ENCODE peak calls at places on chromosomes 11 and 22, in eight cellular contexts. Q, L, A, I, H, Z, G and K are unnamed samples.

GRCh38 chr22:36673821-36674220 is 29.7 kb downstream of the CACNG2 start:
- DNase-seq in Q (no peak), L (no peak), A (no peak), I (no peak), H (no peak), Z (no peak), G (no peak), K (no peak)

GRCh38 chr22:31876156-31877035 is 67.9 kb upstream of the YWHAH start:
- DNase-seq in Q (no peak), L (no peak), A (no peak), I (no peak), H (peak; percentile 3), Z (peak; percentile 33), G (no peak), K (no peak)

GRCh38 chr11:61256710-61257482 is 15.9 kb downstream of the PGA5 start:
- DNase-seq in Q (peak; percentile 37), L (no peak), A (no peak), I (no peak), H (no peak), Z (no peak), G (no peak), K (no peak)

GRCh38 chr22:30312053-30312452 is 14.7 kb downstream of the TBC1D10A start:
- DNase-seq in Q (no peak), L (no peak), A (no peak), I (no peak), H (no peak), Z (peak; percentile 91), G (no peak), K (peak; percentile 15)

GRCh38 chr11:125594958-125595357 is 2.3 kb downstream of the STT3A start:
- DNase-seq in Q (no peak), L (no peak), A (no peak), I (no peak), H (no peak), Z (no peak), G (no peak), K (no peak)

GRCh38 chr11:92632510-92632909 is 336.9 kb upstream of the MTNR1B start:
- DNase-seq in Q (no peak), L (no peak), A (no peak), I (no peak), H (no peak), Z (no peak), G (no peak), K (no peak)

GRCh38 chr11:43998308-43998707 is 49.5 kb upstream of the ACCSL start:
- DNase-seq in Q (no peak), L (no peak), A (no peak), I (no peak), H (no peak), Z (no peak), G (no peak), K (no peak)

GRCh38 chr11:68035266-68035876 is 3.5 kb upstream of the TCIRG1 start:
- DNase-seq in Q (no peak), L (no peak), A (no peak), I (no peak), H (no peak), Z (no peak), G (no peak), K (no peak)

GRCh38 chr11:63839508-63840355 is 822 bp downstream of the MARK2 start:
- DNase-seq in Q (no peak), L (peak; percentile 40), A (peak; percentile 29), I (peak; percentile 27), H (no peak), Z (peak; percentile 37), G (peak; percentile 57), K (no peak)